ENCODE peak calls at places on chromosomes 16 and 17, in four cellular contexts. Q, W, E and R are unnamed samples.

GRCh38 chr16:85522842-85523601 is 90.1 kb upstream of the GSE1 start:
- DNase-seq in W (no peak), E (no peak), Q (peak), R (no peak)

GRCh38 chr16:35146031-35146710 is 1686.8 kb downstream of the TP53TG3F start:
- DNase-seq in E (no peak), Q (no peak), W (no peak), R (no peak)

GRCh38 chr16:69187891-69188451 is 1.0 kb downstream of the SNTB2 start:
- DNase-seq in E (peak), W (peak), Q (peak), R (peak)

GRCh38 chr17:80970044-80970761 is 21.4 kb upstream of the CHMP6 start:
- DNase-seq in W (peak), Q (no peak), E (peak), R (peak)

GRCh38 chr16:2483160-2483559 is 8.2 kb downstream of the TBC1D24 start:
- DNase-seq in Q (no peak), E (no peak), W (no peak), R (no peak)

GRCh38 chr17:73262676-73263642 is 1.3 kb upstream of the CPSF4L start:
- DNase-seq in E (no peak), W (no peak), Q (peak), R (no peak)

GRCh38 chr17:32719702-32720101 is 157.2 kb downstream of the MYO1D start:
- DNase-seq in E (no peak), W (no peak), Q (no peak), R (no peak)

GRCh38 chr17:64001763-64002529 is 3.8 kb downstream of the PRR29 start:
- DNase-seq in E (no peak), Q (no peak), W (no peak), R (no peak)

GRCh38 chr16:31105677-31106213 is 2.4 kb upstream of the BCKDK start:
- DNase-seq in E (peak), W (peak), Q (peak), R (peak)

GRCh38 chr16:86990451-86990850 is 326.7 kb downstream of the C16orf95 start:
- DNase-seq in E (no peak), W (no peak), Q (no peak), R (no peak)

GRCh38 chr17:55533611-55534010 is 22.4 kb upstream of the SMIM36 start:
- DNase-seq in W (no peak), Q (no peak), E (no peak), R (no peak)

GRCh38 chr17:69733171-69734014 is 318.9 kb downstream of the MAP2K6 start:
- DNase-seq in E (peak), Q (no peak), W (peak), R (no peak)

GRCh38 chr16:75660726-75661302 is 13.2 kb downstream of the TERF2IP start:
- DNase-seq in Q (no peak), E (no peak), W (no peak), R (no peak)

GRCh38 chr16:87464691-87465300 is 28.0 kb downstream of the ZCCHC14 start:
- DNase-seq in E (no peak), W (no peak), Q (peak), R (no peak)

GRCh38 chr16:55264949-55265348 is 59.1 kb upstream of the IRX6 start:
- DNase-seq in W (no peak), Q (no peak), E (no peak), R (no peak)

GRCh38 chr16:12573300-12573699 is 230.4 kb downstream of the CPPED1 start:
- DNase-seq in E (no peak), W (peak), Q (no peak), R (no peak)

GRCh38 chr16:75064403-75065148 is 52.0 kb downstream of the LDHD start:
- DNase-seq in E (no peak), Q (peak), W (no peak), R (no peak)